ENCODE peak calls at places on chromosomes 3 and 15, in seven cellular contexts. R is KG1; I is SK-MEL-5; O is NCI-H1092; H is naive thymus-derived CD4-positive, alpha-beta T cell; J is body of pancreas; P is substantia nigra. E is an unnamed sample.

GRCh38 chr15:60772395-60773120 is 293.6 kb upstream of the ICE2 start:
- DNase-seq in P (no peak), H (no peak), O (no peak), J (no peak), I (no peak), R (no peak), E (no peak)

GRCh38 chr3:130378677-130379191 is 33.3 kb downstream of the COL6A5 start:
- DNase-seq in J (no peak), R (no peak), P (no peak), O (no peak), I (no peak), H (no peak), E (no peak)

GRCh38 chr3:113898892-113899291 is 48.9 kb upstream of the ZDHHC23 start:
- DNase-seq in P (no peak), R (no peak), J (no peak), H (no peak), I (peak; percentile 23), O (no peak), E (peak; percentile 16)

GRCh38 chr3:188881954-188882641 is 289.7 kb upstream of the TPRG1 start:
- DNase-seq in I (no peak), H (no peak), P (no peak), O (no peak), R (no peak), J (no peak), E (no peak)

GRCh38 chr3:89059201-89059600 is 48.2 kb upstream of the EPHA3 start:
- DNase-seq in I (no peak), H (no peak), P (no peak), J (no peak), O (no peak), R (no peak), E (peak; percentile 23)

GRCh38 chr15:54094661-54095060 is 116.4 kb downstream of the UNC13C start:
- DNase-seq in I (no peak), H (no peak), R (no peak), J (no peak), P (no peak), O (no peak), E (no peak)

GRCh38 chr3:148178508-148178907 is 519.2 kb upstream of the AGTR1 start:
- DNase-seq in J (no peak), P (no peak), R (no peak), H (no peak), I (peak; percentile 73), O (peak; percentile 2), E (no peak)

GRCh38 chr3:116000315-116000714 is 377.0 kb downstream of the GAP43 start:
- DNase-seq in O (no peak), I (no peak), H (no peak), R (no peak), P (no peak), J (peak; percentile 6), E (no peak)

GRCh38 chr15:32641517-32642059 is at the start of gene SCG5:
- DNase-seq in J (peak; percentile 62), H (no peak), R (no peak), O (peak; percentile 82), I (no peak), P (peak; percentile 67), E (no peak)

E was measured in HL-60.